ENCODE peak calls at places on chromosome 2, in seven cellular contexts. One of them, this sample, is unnamed.

GRCh38 chr2:242058116-242058680 is 188.7 kb downstream of the RTP5 start:
- DNase-seq in coronary artery: peak
- DNase-seq in GM06990: no peak
- DNase-seq in neural progenitor cell: no peak
- DNase-seq in fibroblast of pulmonary artery: no peak
- DNase-seq in GM12865: no peak
- DNase-seq in choroid plexus epithelial cell: no peak
- DNase-seq in this sample: no peak

GRCh38 chr2:127573771-127574170 is 38.3 kb downstream of the MYO7B start:
- DNase-seq in GM06990: no peak
- DNase-seq in fibroblast of pulmonary artery: no peak
- DNase-seq in GM12865: no peak
- DNase-seq in coronary artery: peak
- DNase-seq in neural progenitor cell: no peak
- DNase-seq in choroid plexus epithelial cell: no peak
- DNase-seq in this sample: no peak

GRCh38 chr2:8543412-8544167 is 138.3 kb upstream of the ID2 start:
- DNase-seq in fibroblast of pulmonary artery: peak
- DNase-seq in GM12865: peak
- DNase-seq in neural progenitor cell: no peak
- DNase-seq in coronary artery: peak
- DNase-seq in choroid plexus epithelial cell: peak
- DNase-seq in GM06990: peak
- DNase-seq in this sample: peak

GRCh38 chr2:106163948-106164580 is 30.0 kb downstream of the UXS1 start:
- DNase-seq in choroid plexus epithelial cell: peak
- DNase-seq in coronary artery: no peak
- DNase-seq in neural progenitor cell: no peak
- DNase-seq in GM06990: no peak
- DNase-seq in fibroblast of pulmonary artery: peak
- DNase-seq in GM12865: no peak
- DNase-seq in this sample: peak

GRCh38 chr2:35526741-35527140 is 828.8 kb upstream of the CRIM1 start:
- DNase-seq in GM12865: no peak
- DNase-seq in coronary artery: no peak
- DNase-seq in fibroblast of pulmonary artery: peak
- DNase-seq in choroid plexus epithelial cell: peak
- DNase-seq in GM06990: no peak
- DNase-seq in neural progenitor cell: peak
- DNase-seq in this sample: no peak

GRCh38 chr2:127416486-127417001 is 1.7 kb upstream of the PROC start:
- DNase-seq in GM12865: peak
- DNase-seq in neural progenitor cell: no peak
- DNase-seq in choroid plexus epithelial cell: no peak
- DNase-seq in fibroblast of pulmonary artery: no peak
- DNase-seq in GM06990: no peak
- DNase-seq in coronary artery: peak
- DNase-seq in this sample: no peak

GRCh38 chr2:201931955-201932354 is 101.7 kb upstream of the FZD7 start:
- DNase-seq in choroid plexus epithelial cell: no peak
- DNase-seq in fibroblast of pulmonary artery: no peak
- DNase-seq in neural progenitor cell: no peak
- DNase-seq in coronary artery: no peak
- DNase-seq in GM06990: no peak
- DNase-seq in GM12865: no peak
- DNase-seq in this sample: peak

GRCh38 chr2:227415538-227416424 is 28.0 kb upstream of the SCYGR1 start:
- DNase-seq in GM12865: peak
- DNase-seq in fibroblast of pulmonary artery: peak
- DNase-seq in neural progenitor cell: no peak
- DNase-seq in choroid plexus epithelial cell: peak
- DNase-seq in coronary artery: no peak
- DNase-seq in GM06990: peak
- DNase-seq in this sample: peak

GRCh38 chr2:11234309-11234708 is 79.0 kb downstream of the SLC66A3 start:
- DNase-seq in choroid plexus epithelial cell: peak
- DNase-seq in fibroblast of pulmonary artery: peak
- DNase-seq in GM12865: no peak
- DNase-seq in neural progenitor cell: no peak
- DNase-seq in coronary artery: no peak
- DNase-seq in GM06990: no peak
- DNase-seq in this sample: peak

GRCh38 chr2:219251656-219252055 is 1.4 kb upstream of the TUBA4B start:
- DNase-seq in neural progenitor cell: no peak
- DNase-seq in coronary artery: no peak
- DNase-seq in GM06990: no peak
- DNase-seq in fibroblast of pulmonary artery: no peak
- DNase-seq in choroid plexus epithelial cell: no peak
- DNase-seq in GM12865: no peak
- DNase-seq in this sample: no peak
- H3K4me3 ChIP-seq in neural progenitor cell: no peak
- H3K4me3 ChIP-seq in coronary artery: peak
- H3K4me3 ChIP-seq in GM06990: peak
- H3K4me3 ChIP-seq in fibroblast of pulmonary artery: no peak
- H3K4me3 ChIP-seq in choroid plexus epithelial cell: no peak
- H3K4me3 ChIP-seq in GM12865: no peak
- H3K4me3 ChIP-seq in this sample: no peak

DNA sequence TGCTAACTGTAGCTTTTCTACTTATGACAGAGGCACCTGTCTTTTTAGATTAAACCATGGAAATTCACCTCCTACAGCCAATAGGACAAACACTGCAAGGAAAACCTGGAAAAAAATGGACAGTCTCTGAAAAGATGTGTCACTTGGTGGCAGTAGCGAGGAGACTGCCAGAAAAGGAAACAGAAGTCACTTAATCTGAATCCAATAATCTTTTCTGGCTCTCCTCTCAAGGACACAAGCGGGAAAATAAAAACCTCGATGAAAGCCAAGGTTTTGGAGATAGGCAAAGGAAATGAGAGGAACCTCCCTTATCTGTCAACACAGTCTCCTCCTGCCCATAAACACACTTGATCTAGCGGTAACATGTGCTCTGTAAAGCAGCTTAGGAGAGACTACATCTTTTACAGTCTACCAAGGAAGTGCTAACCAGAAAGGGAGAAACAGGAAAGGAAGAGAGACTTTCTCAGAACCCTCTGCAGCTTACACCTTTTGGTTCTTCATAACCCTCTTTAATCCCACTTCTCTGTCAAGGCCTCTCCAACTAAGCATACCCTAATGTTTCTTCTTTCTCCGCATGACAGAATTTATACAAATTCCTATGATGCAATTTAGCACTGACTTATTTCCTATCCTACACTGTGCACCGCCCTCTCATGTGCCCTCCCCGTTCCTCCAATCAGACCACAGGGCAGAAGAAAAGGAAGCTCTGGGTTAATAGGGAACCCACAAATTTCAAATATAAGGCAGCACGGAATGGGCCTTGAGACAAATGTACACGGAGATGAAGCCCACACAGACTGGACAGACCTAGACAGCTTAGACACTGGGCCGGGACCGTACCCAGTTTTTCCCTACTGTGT is 52.8 kb downstream of the CLASP1 start:
- DNase-seq in fibroblast of pulmonary artery: peak
- DNase-seq in coronary artery: no peak
- DNase-seq in GM12865: peak
- DNase-seq in choroid plexus epithelial cell: peak
- DNase-seq in neural progenitor cell: peak
- DNase-seq in GM06990: peak
- DNase-seq in this sample: peak
- TF ChIP-seq CTCF in fibroblast of pulmonary artery: peak
- TF ChIP-seq CTCF in coronary artery: no peak
- TF ChIP-seq CTCF in GM12865: peak
- TF ChIP-seq CTCF in choroid plexus epithelial cell: peak
- TF ChIP-seq CTCF in neural progenitor cell: peak
- TF ChIP-seq CTCF in GM06990: peak
- TF ChIP-seq CTCF in this sample: peak

DNA sequence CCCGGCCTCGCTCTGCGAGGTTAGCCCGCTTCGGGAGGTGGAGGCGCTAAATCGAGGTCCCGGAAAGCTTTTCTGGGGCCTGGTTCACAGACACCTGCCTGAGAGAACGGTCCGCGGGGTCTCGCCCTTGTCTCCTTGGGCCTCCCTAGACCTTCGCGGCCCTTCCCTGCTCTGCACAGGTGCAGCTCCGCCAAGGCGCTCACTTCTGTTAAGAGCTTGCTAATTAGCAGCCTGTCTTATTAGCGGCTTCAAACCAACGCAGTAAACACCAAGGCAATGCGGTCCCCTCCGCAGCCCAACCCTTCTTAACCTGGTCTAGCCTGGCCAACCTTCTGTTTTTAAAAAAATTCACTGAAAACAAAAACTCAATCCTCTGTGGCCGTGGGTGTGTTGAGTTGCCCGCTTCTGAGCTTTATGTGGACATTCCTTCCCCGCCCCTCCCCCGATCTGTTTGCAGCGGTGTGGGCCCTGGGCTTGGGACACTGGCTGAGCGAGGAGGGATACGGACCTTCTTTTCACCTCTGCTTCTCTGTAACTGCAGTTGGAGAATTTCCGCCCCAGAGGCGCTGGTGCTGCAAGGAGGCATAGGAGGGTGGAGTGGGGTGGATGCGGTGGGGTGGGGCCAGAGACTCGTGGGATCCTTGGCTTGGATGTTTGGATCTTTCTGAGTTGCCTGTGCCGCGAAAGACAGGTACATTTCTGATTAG is 3.4 kb upstream of the HOXD4 start:
- DNase-seq in GM06990: no peak
- DNase-seq in neural progenitor cell: no peak
- DNase-seq in GM12865: no peak
- DNase-seq in fibroblast of pulmonary artery: no peak
- DNase-seq in coronary artery: no peak
- DNase-seq in choroid plexus epithelial cell: no peak
- DNase-seq in this sample: no peak
- H3K4me3 ChIP-seq in GM06990: no peak
- H3K4me3 ChIP-seq in neural progenitor cell: no peak
- H3K4me3 ChIP-seq in GM12865: no peak
- H3K4me3 ChIP-seq in fibroblast of pulmonary artery: no peak
- H3K4me3 ChIP-seq in coronary artery: no peak
- H3K4me3 ChIP-seq in choroid plexus epithelial cell: no peak
- H3K4me3 ChIP-seq in this sample: no peak

GRCh38 chr2:136929531-136929930 is 164.2 kb downstream of the THSD7B start:
- DNase-seq in neural progenitor cell: no peak
- DNase-seq in GM12865: no peak
- DNase-seq in coronary artery: no peak
- DNase-seq in fibroblast of pulmonary artery: no peak
- DNase-seq in GM06990: no peak
- DNase-seq in choroid plexus epithelial cell: no peak
- DNase-seq in this sample: no peak

GRCh38 chr2:136935119-136935518 is 169.8 kb downstream of the THSD7B start:
- DNase-seq in choroid plexus epithelial cell: no peak
- DNase-seq in coronary artery: no peak
- DNase-seq in GM06990: no peak
- DNase-seq in fibroblast of pulmonary artery: no peak
- DNase-seq in GM12865: no peak
- DNase-seq in neural progenitor cell: no peak
- DNase-seq in this sample: no peak

GRCh38 chr2:136927156-136927555 is 161.8 kb downstream of the THSD7B start:
- DNase-seq in coronary artery: no peak
- DNase-seq in choroid plexus epithelial cell: no peak
- DNase-seq in GM12865: no peak
- DNase-seq in neural progenitor cell: no peak
- DNase-seq in GM06990: no peak
- DNase-seq in fibroblast of pulmonary artery: no peak
- DNase-seq in this sample: no peak

DNA sequence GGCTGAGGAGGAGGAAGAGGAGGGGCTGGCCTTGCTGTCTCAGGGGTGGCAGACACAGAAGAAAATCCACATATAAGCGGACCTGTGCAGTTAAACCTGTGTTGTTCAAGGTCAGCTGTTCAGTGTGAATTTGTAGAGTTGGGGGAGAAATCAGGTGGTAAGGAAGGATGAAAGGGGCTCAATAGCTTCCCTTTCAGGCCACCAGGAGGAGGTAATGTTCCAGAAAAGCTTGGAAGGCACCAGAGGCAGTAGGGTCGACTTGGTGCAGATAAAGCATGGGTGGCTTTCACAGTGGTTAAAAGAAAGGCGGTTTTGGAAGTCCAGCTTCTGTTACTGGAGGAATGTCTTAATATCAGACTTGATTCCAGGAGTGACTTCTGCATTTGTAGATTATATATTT is 167.4 kb downstream of the THSD7B start:
- DNase-seq in choroid plexus epithelial cell: peak
- DNase-seq in coronary artery: no peak
- DNase-seq in GM06990: no peak
- DNase-seq in fibroblast of pulmonary artery: no peak
- DNase-seq in GM12865: peak
- DNase-seq in neural progenitor cell: peak
- DNase-seq in this sample: peak
- TF ChIP-seq CTCF in choroid plexus epithelial cell: peak
- TF ChIP-seq CTCF in coronary artery: no peak
- TF ChIP-seq CTCF in GM06990: peak
- TF ChIP-seq CTCF in fibroblast of pulmonary artery: peak
- TF ChIP-seq CTCF in GM12865: peak
- TF ChIP-seq CTCF in neural progenitor cell: peak
- TF ChIP-seq CTCF in this sample: peak

DNA sequence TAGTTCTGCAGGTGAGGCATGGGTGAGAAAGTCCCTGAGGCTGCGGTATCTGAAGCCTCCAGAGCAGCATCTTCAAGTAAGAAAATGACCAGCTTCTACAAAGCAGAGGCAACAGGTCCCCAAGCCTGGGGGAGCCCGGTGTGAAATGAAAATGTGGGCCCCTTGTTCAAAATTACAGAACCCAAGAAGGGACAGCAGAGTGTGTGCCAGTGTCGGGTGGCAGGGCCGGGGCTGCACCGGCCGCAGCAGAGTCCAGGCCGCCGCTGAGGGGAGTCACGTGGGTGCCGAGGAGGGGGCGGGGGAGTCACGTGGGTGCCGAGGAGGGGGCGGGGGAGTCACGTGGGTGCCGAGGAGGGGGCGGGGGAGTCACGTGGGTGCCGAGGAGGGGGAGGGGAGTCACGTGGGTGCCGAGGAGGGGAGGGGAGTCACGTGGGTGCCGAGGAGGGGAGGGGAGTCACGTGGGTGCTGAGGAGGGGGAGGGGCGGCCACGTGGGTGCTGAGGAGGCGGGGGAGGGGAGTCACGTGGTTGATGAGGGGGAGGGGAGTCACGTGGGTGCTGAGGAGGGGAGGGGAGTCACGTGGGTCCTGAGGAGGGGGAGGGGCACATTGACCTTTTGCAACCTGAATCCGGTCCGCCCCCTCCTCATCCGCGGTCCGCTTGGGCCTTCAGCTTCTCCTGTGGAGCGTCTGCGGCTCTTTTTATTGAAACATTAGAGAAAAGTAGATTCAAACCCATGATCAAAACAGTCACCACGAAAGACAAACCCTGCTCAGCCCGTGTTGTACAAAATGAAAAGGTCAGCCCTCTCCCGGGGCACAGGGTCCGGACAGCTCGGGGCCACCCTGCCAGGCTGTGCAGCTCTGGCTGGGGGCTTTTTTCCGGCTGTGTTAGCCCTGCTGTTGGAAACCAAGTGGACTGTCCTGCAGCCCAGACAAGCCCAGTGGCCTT is 10.4 kb downstream of the COLEC11 start:
- DNase-seq in GM12865: peak
- DNase-seq in choroid plexus epithelial cell: peak
- DNase-seq in neural progenitor cell: no peak
- DNase-seq in GM06990: no peak
- DNase-seq in fibroblast of pulmonary artery: no peak
- DNase-seq in coronary artery: peak
- DNase-seq in this sample: peak
- H3K4me3 ChIP-seq in GM12865: peak
- H3K4me3 ChIP-seq in choroid plexus epithelial cell: no peak
- H3K4me3 ChIP-seq in neural progenitor cell: no peak
- H3K4me3 ChIP-seq in GM06990: no peak
- H3K4me3 ChIP-seq in fibroblast of pulmonary artery: no peak
- H3K4me3 ChIP-seq in coronary artery: no peak
- H3K4me3 ChIP-seq in this sample: no peak

GRCh38 chr2:149715005-149715592 is 127.5 kb upstream of the MMADHC start:
- DNase-seq in fibroblast of pulmonary artery: peak
- DNase-seq in choroid plexus epithelial cell: peak
- DNase-seq in GM06990: no peak
- DNase-seq in GM12865: peak
- DNase-seq in neural progenitor cell: peak
- DNase-seq in coronary artery: no peak
- DNase-seq in this sample: peak
- TF ChIP-seq CTCF in fibroblast of pulmonary artery: peak
- TF ChIP-seq CTCF in choroid plexus epithelial cell: peak
- TF ChIP-seq CTCF in GM06990: peak
- TF ChIP-seq CTCF in GM12865: peak
- TF ChIP-seq CTCF in neural progenitor cell: peak
- TF ChIP-seq CTCF in coronary artery: peak
- TF ChIP-seq CTCF in this sample: peak